ENCODE peak calls at places on chromosomes 3 and 15, in nine cellular contexts. One of them, this sample, is unnamed.

GRCh38 chr3:16468114-16469098 is 45.1 kb downstream of the RFTN1 start:
- DNase-seq in NB4: no peak
- DNase-seq in ovary: no peak
- DNase-seq in MM.1S: no peak
- DNase-seq in GM06990: no peak
- DNase-seq in pancreas: no peak
- DNase-seq in epithelial cell of esophagus: no peak
- DNase-seq in bronchial epithelial cell: no peak
- DNase-seq in thoracic aorta: no peak
- DNase-seq in this sample: no peak

GRCh38 chr3:137970914-137971831 is 38.8 kb upstream of the CLDN18 start:
- DNase-seq in NB4: peak
- DNase-seq in ovary: peak
- DNase-seq in MM.1S: peak
- DNase-seq in GM06990: peak
- DNase-seq in pancreas: peak
- DNase-seq in epithelial cell of esophagus: peak
- DNase-seq in bronchial epithelial cell: peak
- DNase-seq in thoracic aorta: peak
- DNase-seq in this sample: no peak

GRCh38 chr3:169400874-169401273 is 262.6 kb downstream of the MECOM start:
- DNase-seq in NB4: no peak
- DNase-seq in ovary: no peak
- DNase-seq in MM.1S: no peak
- DNase-seq in GM06990: no peak
- DNase-seq in pancreas: no peak
- DNase-seq in epithelial cell of esophagus: no peak
- DNase-seq in bronchial epithelial cell: no peak
- DNase-seq in thoracic aorta: no peak
- DNase-seq in this sample: no peak

GRCh38 chr3:184117649-184118048 is 17.5 kb upstream of the EIF2B5 start:
- DNase-seq in NB4: no peak
- DNase-seq in ovary: no peak
- DNase-seq in MM.1S: no peak
- DNase-seq in GM06990: no peak
- DNase-seq in pancreas: no peak
- DNase-seq in epithelial cell of esophagus: peak
- DNase-seq in bronchial epithelial cell: peak
- DNase-seq in thoracic aorta: no peak
- DNase-seq in this sample: no peak

GRCh38 chr3:127715541-127715940 is 42.8 kb downstream of the ABTB1 start:
- DNase-seq in NB4: no peak
- DNase-seq in ovary: no peak
- DNase-seq in MM.1S: no peak
- DNase-seq in GM06990: no peak
- DNase-seq in pancreas: no peak
- DNase-seq in epithelial cell of esophagus: no peak
- DNase-seq in bronchial epithelial cell: no peak
- DNase-seq in thoracic aorta: no peak
- DNase-seq in this sample: no peak

GRCh38 chr15:60869851-60870250 is 359.3 kb downstream of the RORA start:
- DNase-seq in NB4: no peak
- DNase-seq in ovary: no peak
- DNase-seq in MM.1S: no peak
- DNase-seq in GM06990: no peak
- DNase-seq in pancreas: no peak
- DNase-seq in epithelial cell of esophagus: no peak
- DNase-seq in bronchial epithelial cell: no peak
- DNase-seq in thoracic aorta: no peak
- DNase-seq in this sample: no peak

GRCh38 chr3:106825962-106826605 is 551.2 kb upstream of the CCDC54 start:
- DNase-seq in NB4: no peak
- DNase-seq in ovary: no peak
- DNase-seq in MM.1S: no peak
- DNase-seq in GM06990: no peak
- DNase-seq in pancreas: no peak
- DNase-seq in epithelial cell of esophagus: peak
- DNase-seq in bronchial epithelial cell: peak
- DNase-seq in thoracic aorta: no peak
- DNase-seq in this sample: no peak

GRCh38 chr3:152508705-152509104 is 240.0 kb downstream of the MBNL1 start:
- DNase-seq in NB4: peak
- DNase-seq in ovary: no peak
- DNase-seq in MM.1S: peak
- DNase-seq in GM06990: no peak
- DNase-seq in pancreas: no peak
- DNase-seq in epithelial cell of esophagus: peak
- DNase-seq in bronchial epithelial cell: peak
- DNase-seq in thoracic aorta: no peak
- DNase-seq in this sample: no peak

GRCh38 chr3:39657775-39658174 is 151.6 kb upstream of the MYRIP start:
- DNase-seq in NB4: no peak
- DNase-seq in ovary: no peak
- DNase-seq in MM.1S: no peak
- DNase-seq in GM06990: no peak
- DNase-seq in pancreas: no peak
- DNase-seq in epithelial cell of esophagus: no peak
- DNase-seq in bronchial epithelial cell: no peak
- DNase-seq in thoracic aorta: no peak
- DNase-seq in this sample: no peak

GRCh38 chr15:39920510-39921273 is 626 bp upstream of the GPR176 start:
- DNase-seq in NB4: no peak
- DNase-seq in ovary: peak
- DNase-seq in MM.1S: peak
- DNase-seq in GM06990: peak
- DNase-seq in pancreas: peak
- DNase-seq in epithelial cell of esophagus: peak
- DNase-seq in bronchial epithelial cell: peak
- DNase-seq in thoracic aorta: peak
- DNase-seq in this sample: peak

GRCh38 chr3:6861331-6861988 is 545 bp downstream of the GRM7 start:
- DNase-seq in NB4: no peak
- DNase-seq in ovary: no peak
- DNase-seq in MM.1S: no peak
- DNase-seq in GM06990: no peak
- DNase-seq in pancreas: no peak
- DNase-seq in epithelial cell of esophagus: no peak
- DNase-seq in bronchial epithelial cell: no peak
- DNase-seq in thoracic aorta: no peak
- DNase-seq in this sample: no peak

GRCh38 chr3:108546249-108546648 is 35.9 kb upstream of the MYH15 start:
- DNase-seq in NB4: no peak
- DNase-seq in ovary: no peak
- DNase-seq in MM.1S: no peak
- DNase-seq in GM06990: no peak
- DNase-seq in pancreas: no peak
- DNase-seq in epithelial cell of esophagus: no peak
- DNase-seq in bronchial epithelial cell: no peak
- DNase-seq in thoracic aorta: no peak
- DNase-seq in this sample: no peak

GRCh38 chr3:67433109-67433508 is 221.3 kb downstream of the SUCLG2 start:
- DNase-seq in NB4: no peak
- DNase-seq in ovary: no peak
- DNase-seq in MM.1S: no peak
- DNase-seq in GM06990: no peak
- DNase-seq in pancreas: no peak
- DNase-seq in epithelial cell of esophagus: no peak
- DNase-seq in bronchial epithelial cell: no peak
- DNase-seq in thoracic aorta: no peak
- DNase-seq in this sample: no peak

GRCh38 chr15:99154271-99154670 is 49.4 kb downstream of the SYNM start:
- DNase-seq in NB4: no peak
- DNase-seq in ovary: no peak
- DNase-seq in MM.1S: no peak
- DNase-seq in GM06990: no peak
- DNase-seq in pancreas: no peak
- DNase-seq in epithelial cell of esophagus: no peak
- DNase-seq in bronchial epithelial cell: no peak
- DNase-seq in thoracic aorta: no peak
- DNase-seq in this sample: no peak

GRCh38 chr3:42957573-42957972 is 21.5 kb upstream of the GASK1A start:
- DNase-seq in NB4: no peak
- DNase-seq in ovary: no peak
- DNase-seq in MM.1S: no peak
- DNase-seq in GM06990: no peak
- DNase-seq in pancreas: no peak
- DNase-seq in epithelial cell of esophagus: no peak
- DNase-seq in bronchial epithelial cell: no peak
- DNase-seq in thoracic aorta: no peak
- DNase-seq in this sample: no peak

GRCh38 chr3:50365080-50365841 is 5.9 kb upstream of the TMEM115 start:
- DNase-seq in NB4: no peak
- DNase-seq in ovary: peak
- DNase-seq in MM.1S: peak
- DNase-seq in GM06990: peak
- DNase-seq in pancreas: peak
- DNase-seq in epithelial cell of esophagus: peak
- DNase-seq in bronchial epithelial cell: peak
- DNase-seq in thoracic aorta: peak
- DNase-seq in this sample: no peak
- TF ChIP-seq CTCF in NB4: no peak
- TF ChIP-seq CTCF in ovary: no peak
- TF ChIP-seq CTCF in MM.1S: peak
- TF ChIP-seq CTCF in GM06990: no peak
- TF ChIP-seq CTCF in pancreas: no peak
- TF ChIP-seq CTCF in epithelial cell of esophagus: no peak
- TF ChIP-seq CTCF in bronchial epithelial cell: peak
- TF ChIP-seq CTCF in thoracic aorta: no peak
- TF ChIP-seq CTCF in this sample: no peak

GRCh38 chr3:154130540-154130939 is 9.3 kb downstream of the ARHGEF26 start:
- DNase-seq in NB4: no peak
- DNase-seq in ovary: no peak
- DNase-seq in MM.1S: no peak
- DNase-seq in GM06990: no peak
- DNase-seq in pancreas: no peak
- DNase-seq in epithelial cell of esophagus: peak
- DNase-seq in bronchial epithelial cell: peak
- DNase-seq in thoracic aorta: no peak
- DNase-seq in this sample: no peak

GRCh38 chr3:154135511-154136173 is 14.5 kb downstream of the ARHGEF26 start:
- DNase-seq in NB4: no peak
- DNase-seq in ovary: no peak
- DNase-seq in MM.1S: no peak
- DNase-seq in GM06990: no peak
- DNase-seq in pancreas: peak
- DNase-seq in epithelial cell of esophagus: peak
- DNase-seq in bronchial epithelial cell: peak
- DNase-seq in thoracic aorta: no peak
- DNase-seq in this sample: no peak

GRCh38 chr3:154131850-154132249 is 10.7 kb downstream of the ARHGEF26 start:
- DNase-seq in NB4: no peak
- DNase-seq in ovary: no peak
- DNase-seq in MM.1S: no peak
- DNase-seq in GM06990: no peak
- DNase-seq in pancreas: no peak
- DNase-seq in epithelial cell of esophagus: no peak
- DNase-seq in bronchial epithelial cell: no peak
- DNase-seq in thoracic aorta: no peak
- DNase-seq in this sample: no peak

GRCh38 chr3:154129625-154130024 is 8.4 kb downstream of the ARHGEF26 start:
- DNase-seq in NB4: no peak
- DNase-seq in ovary: no peak
- DNase-seq in MM.1S: no peak
- DNase-seq in GM06990: no peak
- DNase-seq in pancreas: no peak
- DNase-seq in epithelial cell of esophagus: no peak
- DNase-seq in bronchial epithelial cell: no peak
- DNase-seq in thoracic aorta: no peak
- DNase-seq in this sample: no peak

DNA sequence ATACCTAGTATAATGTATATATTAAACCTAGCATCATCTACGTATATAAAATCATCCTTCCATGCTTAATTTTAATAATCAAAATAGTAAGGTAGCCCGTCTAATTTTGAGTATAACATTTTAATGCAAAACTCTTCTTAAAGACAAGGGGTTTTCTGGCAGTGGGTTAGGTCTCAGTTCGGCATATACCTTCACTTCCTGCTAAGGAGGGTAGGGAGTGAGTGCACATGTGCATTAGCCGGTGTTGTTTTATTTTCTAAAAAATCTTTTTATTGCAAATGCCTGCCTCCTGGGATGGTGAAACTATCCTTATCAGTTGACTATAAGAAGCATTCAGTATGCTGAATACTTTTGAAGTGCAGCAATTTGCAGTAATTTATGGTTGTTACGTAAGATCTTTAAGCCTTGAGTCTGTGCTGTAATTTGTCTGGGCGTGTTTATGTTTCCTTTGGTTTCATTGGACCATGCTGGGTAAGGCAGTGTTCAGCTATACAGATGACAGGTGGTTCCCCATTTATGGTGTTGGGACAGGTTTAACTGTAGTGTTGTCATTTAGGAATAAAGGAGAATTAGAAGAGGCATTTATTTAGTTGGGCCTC is 11.7 kb downstream of the ARHGEF26 start:
- DNase-seq in NB4: peak
- DNase-seq in ovary: no peak
- DNase-seq in MM.1S: no peak
- DNase-seq in GM06990: no peak
- DNase-seq in pancreas: no peak
- DNase-seq in epithelial cell of esophagus: peak
- DNase-seq in bronchial epithelial cell: peak
- DNase-seq in thoracic aorta: no peak
- DNase-seq in this sample: no peak
- H3K4me3 ChIP-seq in NB4: no peak
- H3K4me3 ChIP-seq in ovary: no peak
- H3K4me3 ChIP-seq in MM.1S: no peak
- H3K4me3 ChIP-seq in GM06990: no peak
- H3K4me3 ChIP-seq in pancreas: no peak
- H3K4me3 ChIP-seq in epithelial cell of esophagus: no peak
- H3K4me3 ChIP-seq in bronchial epithelial cell: no peak
- H3K4me3 ChIP-seq in thoracic aorta: no peak
- H3K4me3 ChIP-seq in this sample: no peak

DNA sequence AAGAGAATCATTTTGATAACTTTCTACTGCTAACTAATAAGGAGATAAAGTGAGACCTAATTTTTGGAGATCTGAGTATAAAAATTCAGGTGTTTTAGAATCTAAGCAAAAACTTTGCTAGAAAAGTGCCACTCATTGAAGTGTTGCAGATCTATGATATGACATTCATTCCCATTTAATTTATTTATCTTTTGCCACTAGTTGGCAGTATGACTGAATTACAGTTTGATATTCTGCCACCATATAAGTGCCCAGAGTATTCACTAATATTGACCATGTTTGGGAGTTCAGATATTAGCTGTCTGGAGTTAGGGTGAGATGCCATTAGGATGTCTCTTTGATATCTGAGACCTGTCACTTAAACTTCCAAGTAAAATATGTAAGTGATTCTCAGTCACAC is 251.3 kb upstream of the GBE1 start:
- DNase-seq in NB4: peak
- DNase-seq in ovary: no peak
- DNase-seq in MM.1S: no peak
- DNase-seq in GM06990: no peak
- DNase-seq in pancreas: no peak
- DNase-seq in epithelial cell of esophagus: peak
- DNase-seq in bronchial epithelial cell: peak
- DNase-seq in thoracic aorta: no peak
- DNase-seq in this sample: no peak
- TF ChIP-seq CTCF in NB4: no peak
- TF ChIP-seq CTCF in ovary: no peak
- TF ChIP-seq CTCF in MM.1S: peak
- TF ChIP-seq CTCF in GM06990: peak
- TF ChIP-seq CTCF in pancreas: no peak
- TF ChIP-seq CTCF in epithelial cell of esophagus: peak
- TF ChIP-seq CTCF in bronchial epithelial cell: peak
- TF ChIP-seq CTCF in thoracic aorta: no peak
- TF ChIP-seq CTCF in this sample: peak

GRCh38 chr3:3356836-3357235 is 177.3 kb upstream of the CRBN start:
- DNase-seq in NB4: no peak
- DNase-seq in ovary: no peak
- DNase-seq in MM.1S: no peak
- DNase-seq in GM06990: no peak
- DNase-seq in pancreas: no peak
- DNase-seq in epithelial cell of esophagus: no peak
- DNase-seq in bronchial epithelial cell: no peak
- DNase-seq in thoracic aorta: no peak
- DNase-seq in this sample: no peak
- H3K4me3 ChIP-seq in NB4: no peak
- H3K4me3 ChIP-seq in ovary: no peak
- H3K4me3 ChIP-seq in MM.1S: no peak
- H3K4me3 ChIP-seq in GM06990: no peak
- H3K4me3 ChIP-seq in pancreas: no peak
- H3K4me3 ChIP-seq in epithelial cell of esophagus: no peak
- H3K4me3 ChIP-seq in bronchial epithelial cell: no peak
- H3K4me3 ChIP-seq in thoracic aorta: no peak
- H3K4me3 ChIP-seq in this sample: no peak

This sample was measured in epithelial cell of proximal tubule.